ENCODE peak calls at places on chromosomes 2 and 18, in nine cellular contexts. D is AG09319; J is AG08395; A is posterior cingulate gyrus; K is WTC11; Z is lung; Q is naive thymus-derived CD8-positive, alpha-beta T cell; V is ELR; H is NCI-H510A treated with DMSO at 0.1 percent for 48 hours. G is an unnamed sample.

GRCh38 chr18:56083097-56083865 is 495.3 kb upstream of the TCF4 start:
- DNase-seq in H (no peak), Z (no peak), Q (no peak), J (no peak), K (peak), A (peak), D (no peak), V (no peak), G (no peak)

GRCh38 chr2:17815466-17816184 is 635 bp upstream of the MSGN1 start:
- DNase-seq in V (no peak), Z (no peak), A (no peak), Q (no peak), J (no peak), D (no peak), K (no peak), H (no peak), G (no peak)

GRCh38 chr2:218291934-218292699 is at the start of gene TMBIM1:
- DNase-seq in H (peak), A (peak), D (no peak), K (peak), J (peak), V (peak), Z (peak), Q (peak), G (peak)

GRCh38 chr2:81650048-81650971 is 1345.8 kb upstream of the LRRTM1 start:
- DNase-seq in H (no peak), J (no peak), V (peak), A (no peak), K (no peak), Q (no peak), D (no peak), Z (no peak), G (no peak)

GRCh38 chr18:74326238-74326637 is 10.6 kb downstream of the C18orf63 start:
- DNase-seq in V (no peak), Z (no peak), A (no peak), D (no peak), Q (no peak), K (no peak), J (no peak), H (no peak), G (no peak)

GRCh38 chr2:177489719-177490301 is 97.2 kb downstream of the AGPS start:
- DNase-seq in A (no peak), K (no peak), H (peak), V (peak), D (no peak), J (peak), Z (no peak), Q (no peak), G (no peak)

GRCh38 chr2:71499691-71500090 is 46.3 kb downstream of the DYSF start:
- DNase-seq in K (no peak), Z (no peak), D (no peak), Q (peak), V (no peak), A (no peak), H (no peak), J (no peak), G (no peak)

GRCh38 chr2:160390544-160391258 is 102.9 kb downstream of the RBMS1 start:
- DNase-seq in V (peak), J (peak), Q (no peak), H (no peak), A (no peak), K (no peak), Z (no peak), D (no peak), G (no peak)

GRCh38 chr18:68520406-68521075 is 194.4 kb downstream of the TMX3 start:
- DNase-seq in K (no peak), A (no peak), D (no peak), Q (no peak), Z (no peak), V (peak), H (no peak), J (peak), G (no peak)

GRCh38 chr18:35827275-35827929 is 145.1 kb upstream of the RMP24 start:
- DNase-seq in Z (no peak), H (peak), K (no peak), V (no peak), D (no peak), Q (no peak), A (no peak), J (no peak), G (no peak)

GRCh38 chr2:133266075-133266925 is 302.0 kb downstream of the NCKAP5 start:
- DNase-seq in A (no peak), J (no peak), D (no peak), Q (no peak), Z (no peak), K (peak), H (peak), V (peak), G (no peak)

GRCh38 chr2:64108842-64109241 is 35.4 kb downstream of the PELI1 start:
- DNase-seq in H (no peak), Z (no peak), A (no peak), K (no peak), D (no peak), Q (no peak), J (no peak), V (no peak), G (no peak)

GRCh38 chr2:39377226-39377939 is 59.7 kb downstream of the MAP4K3 start:
- DNase-seq in H (no peak), V (no peak), Z (no peak), K (no peak), D (no peak), Q (no peak), A (no peak), J (no peak), G (no peak)

GRCh38 chr2:238700122-238700457 is 147.8 kb upstream of the TWIST2 start:
- DNase-seq in K (no peak), J (peak), Q (no peak), D (no peak), H (no peak), V (peak), Z (peak), A (no peak), G (no peak)

GRCh38 chr2:161116463-161116960 is 43.7 kb upstream of the TANK start:
- DNase-seq in D (no peak), H (no peak), V (no peak), J (no peak), Q (no peak), A (no peak), K (no peak), Z (no peak), G (no peak)

GRCh38 chr2:44010266-44010665 is 14.5 kb upstream of the LRPPRC start:
- DNase-seq in Z (no peak), J (no peak), V (no peak), Q (no peak), A (no peak), H (no peak), K (no peak), D (no peak), G (no peak)

GRCh38 chr2:7795358-7796199 is 878.4 kb downstream of the RNF144A start:
- DNase-seq in Q (no peak), A (no peak), V (no peak), K (no peak), H (no peak), D (no peak), J (peak), Z (no peak), G (peak)

GRCh38 chr18:54149078-54149697 is 75.3 kb downstream of the MBD2 start:
- DNase-seq in A (no peak), H (no peak), K (no peak), Z (peak), Q (no peak), D (peak), V (peak), J (peak), G (peak)

GRCh38 chr2:229339613-229340012 is 68.5 kb upstream of the PID1 start:
- DNase-seq in J (peak), Z (no peak), H (no peak), K (no peak), A (no peak), D (no peak), Q (no peak), V (peak), G (no peak)

GRCh38 chr18:9719421-9719981 is 11.4 kb downstream of the RAB31 start:
- DNase-seq in D (no peak), A (no peak), K (no peak), Q (no peak), J (peak), V (peak), Z (peak), H (no peak), G (peak)